ENCODE peak calls at places on chromosomes 4 and X, in six cellular contexts. Z is ovary, M is H1, Q is transverse colon, H is tibial nerve, E is suprapubic skin. B is an unnamed sample.
A peak's percentile ranks its signal among the peaks of the same experiment; 100 is the strongest.

GRCh38 chr4:184313710-184314659 is 96.3 kb upstream of the ENPP6 start:
- DNase-seq in M (peak; percentile 43), Z (no peak), Q (peak; percentile 36), H (no peak), E (no peak), B (peak; percentile 47)

GRCh38 chr4:5383191-5383980 is 325.0 kb downstream of the EVC2 start:
- DNase-seq in M (no peak), E (no peak), Z (no peak), H (no peak), Q (no peak), B (no peak)

GRCh38 chr4:29581469-29581868 is 1138.7 kb upstream of the PCDH7 start:
- DNase-seq in E (no peak), Z (no peak), H (no peak), M (no peak), Q (no peak), B (no peak)

GRCh38 chrX:114581528-114582263 is 2.2 kb upstream of the HTR2C start:
- DNase-seq in Q (no peak), M (peak; percentile 50), H (no peak), E (no peak), Z (no peak), B (no peak)

GRCh38 chr4:64539234-64539849 is 130.1 kb upstream of the TECRL start:
- DNase-seq in E (no peak), Z (no peak), Q (peak; percentile 22), M (no peak), H (no peak), B (no peak)

GRCh38 chr4:107098403-107098802 is 62.3 kb upstream of the DKK2 start:
- DNase-seq in Z (no peak), H (no peak), M (peak; percentile 47), Q (no peak), E (no peak), B (no peak)

GRCh38 chr4:184514121-184514988 is 40.0 kb upstream of the IRF2 start:
- DNase-seq in H (no peak), Q (peak; percentile 48), E (peak; percentile 78), Z (peak; percentile 56), M (no peak), B (peak; percentile 93)

GRCh38 chrX:120452131-120452530 is 17.0 kb downstream of the LAMP2 start:
- DNase-seq in Q (no peak), M (peak; percentile 43), H (no peak), Z (no peak), E (no peak), B (no peak)

GRCh38 chrX:109681475-109682081 is 51.5 kb downstream of the ACSL4 start:
- DNase-seq in M (no peak), Z (no peak), H (no peak), E (no peak), Q (no peak), B (no peak)

GRCh38 chr4:35511851-35512250 is 732.5 kb downstream of the ARAP2 start:
- DNase-seq in Z (no peak), E (no peak), Q (no peak), H (no peak), M (no peak), B (no peak)

GRCh38 chrX:141468940-141469339 is 115.6 kb downstream of the SPANXA1 start:
- DNase-seq in E (no peak), Q (no peak), M (no peak), H (no peak), Z (no peak), B (no peak)

GRCh38 chr4:80237992-80238391 is 28.5 kb upstream of the FGF5 start:
- DNase-seq in Q (no peak), M (no peak), Z (no peak), E (no peak), H (no peak), B (no peak)

GRCh38 chrX:18871161-18871880 is 112.6 kb downstream of the PHKA2 start:
- DNase-seq in M (no peak), Z (no peak), H (no peak), Q (no peak), E (no peak), B (no peak)

GRCh38 chr4:102675142-102675541 is 85.6 kb downstream of the MANBA start:
- DNase-seq in H (no peak), Q (no peak), E (no peak), M (no peak), Z (no peak), B (no peak)

GRCh38 chr4:13327991-13328390 is 156.1 kb downstream of the RAB28 start:
- DNase-seq in E (no peak), Q (no peak), M (no peak), Z (no peak), H (no peak), B (no peak)

GRCh38 chr4:145694929-145695328 is 15.0 kb downstream of the C4orf51 start:
- DNase-seq in M (no peak), Z (no peak), H (no peak), E (no peak), Q (no peak), B (no peak)

GRCh38 chr4:10018818-10019438 is 2.4 kb downstream of the SLC2A9 start:
- DNase-seq in Q (peak; percentile 97), H (peak; percentile 94), M (peak; percentile 99), Z (peak; percentile 100), E (peak; percentile 98), B (peak; percentile 98)

DNA sequence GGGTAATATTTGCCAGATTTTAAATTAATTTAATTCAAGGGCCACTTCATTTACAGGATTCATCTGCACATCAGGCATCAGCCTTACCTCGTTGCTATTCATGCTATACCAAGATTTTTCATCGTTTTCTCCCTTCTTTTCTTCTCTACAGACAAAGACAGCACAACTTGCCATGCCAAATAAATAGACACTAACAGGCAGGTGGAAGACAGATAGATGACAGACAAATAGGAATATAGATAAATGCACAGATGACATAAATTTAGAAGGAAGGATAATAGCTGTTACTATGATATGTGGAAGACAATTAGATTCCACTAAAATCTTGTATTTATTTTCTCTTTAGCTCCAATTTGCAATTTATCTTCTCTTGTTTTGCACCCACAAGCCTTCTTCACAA is 164.5 kb upstream of the ARX start:
- DNase-seq in Q (no peak), Z (no peak), M (no peak), H (no peak), E (no peak), B (no peak)
- TF ChIP-seq EP300 in Q (no peak), Z (no peak), M (no peak), H (no peak), E (no peak), B (no peak)

DNA sequence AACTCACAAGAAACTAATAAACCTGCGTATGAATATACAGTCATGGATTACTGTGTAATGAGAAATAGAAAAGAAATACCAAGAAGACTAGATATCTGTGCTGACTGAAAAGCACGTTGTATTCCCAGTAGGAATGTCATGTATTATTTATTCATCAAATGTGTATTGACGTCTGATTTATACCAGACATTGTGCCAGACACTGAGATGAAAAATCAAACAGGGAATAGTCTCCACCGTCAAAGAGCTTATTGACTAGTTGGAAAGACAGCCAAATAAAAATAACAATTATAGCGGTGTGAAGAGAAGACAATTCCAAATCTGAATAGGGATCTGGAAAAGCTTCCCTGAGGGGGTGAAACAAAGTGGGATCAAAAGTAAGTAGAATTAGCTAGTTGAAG is 687.6 kb downstream of the C4orf33 start:
- DNase-seq in M (no peak), H (no peak), E (no peak), Q (no peak), Z (no peak), B (no peak)
- TF ChIP-seq EP300 in M (no peak), H (no peak), E (no peak), Q (no peak), Z (no peak), B (no peak)

GRCh38 chr4:73392936-73393335 is 11.2 kb upstream of the ALB start:
- DNase-seq in Z (no peak), Q (no peak), M (no peak), E (no peak), H (no peak), B (no peak)

GRCh38 chr4:73391774-73392173 is 12.3 kb upstream of the ALB start:
- DNase-seq in E (no peak), Q (no peak), M (no peak), Z (no peak), H (no peak), B (no peak)

GRCh38 chr4:73383452-73383851 is 20.6 kb upstream of the ALB start:
- DNase-seq in E (no peak), Z (no peak), Q (no peak), H (no peak), M (no peak), B (no peak)

GRCh38 chr4:73387552-73387951 is 16.5 kb upstream of the ALB start:
- DNase-seq in Z (no peak), M (no peak), Q (no peak), H (no peak), E (no peak), B (no peak)

DNA sequence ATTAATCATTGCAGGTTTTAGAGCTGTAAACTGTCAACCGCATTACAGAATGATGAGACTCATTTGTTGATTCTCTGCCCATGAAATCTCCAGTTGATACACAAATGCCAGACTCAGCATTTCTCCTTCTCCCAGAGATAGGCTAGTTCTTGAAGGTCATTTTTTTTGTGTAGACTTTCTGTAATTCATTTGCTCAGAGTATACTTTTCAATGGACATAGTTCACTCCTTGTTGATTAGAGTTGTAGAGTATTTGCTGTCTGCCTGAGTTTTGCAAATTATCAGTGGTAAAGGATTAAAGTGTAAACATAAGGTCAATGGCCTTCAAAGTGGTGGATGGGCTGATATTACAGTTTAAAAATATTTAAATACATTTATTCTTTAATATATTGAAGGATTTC is 15.2 kb upstream of the ALB start:
- DNase-seq in Z (no peak), M (no peak), H (no peak), Q (no peak), E (no peak), B (no peak)
- TF ChIP-seq EP300 in Z (no peak), M (no peak), H (no peak), Q (no peak), E (no peak), B (no peak)

GRCh38 chr4:140096921-140097320 is 57.1 kb downstream of the MAML3 start:
- DNase-seq in H (no peak), Q (no peak), E (no peak), M (no peak), Z (no peak), B (peak; percentile 50)

GRCh38 chr4:140097572-140097971 is 56.4 kb downstream of the MAML3 start:
- DNase-seq in M (no peak), Z (no peak), H (no peak), Q (no peak), E (no peak), B (no peak)

GRCh38 chr4:140094701-140095420 is 59.1 kb downstream of the MAML3 start:
- DNase-seq in M (peak; percentile 59), Z (peak; percentile 45), Q (peak; percentile 61), H (peak; percentile 32), E (peak; percentile 72), B (peak; percentile 91)

GRCh38 chr4:140096483-140096861 is 57.5 kb downstream of the MAML3 start:
- DNase-seq in M (no peak), Q (no peak), Z (no peak), H (no peak), E (no peak), B (peak; percentile 50)

DNA sequence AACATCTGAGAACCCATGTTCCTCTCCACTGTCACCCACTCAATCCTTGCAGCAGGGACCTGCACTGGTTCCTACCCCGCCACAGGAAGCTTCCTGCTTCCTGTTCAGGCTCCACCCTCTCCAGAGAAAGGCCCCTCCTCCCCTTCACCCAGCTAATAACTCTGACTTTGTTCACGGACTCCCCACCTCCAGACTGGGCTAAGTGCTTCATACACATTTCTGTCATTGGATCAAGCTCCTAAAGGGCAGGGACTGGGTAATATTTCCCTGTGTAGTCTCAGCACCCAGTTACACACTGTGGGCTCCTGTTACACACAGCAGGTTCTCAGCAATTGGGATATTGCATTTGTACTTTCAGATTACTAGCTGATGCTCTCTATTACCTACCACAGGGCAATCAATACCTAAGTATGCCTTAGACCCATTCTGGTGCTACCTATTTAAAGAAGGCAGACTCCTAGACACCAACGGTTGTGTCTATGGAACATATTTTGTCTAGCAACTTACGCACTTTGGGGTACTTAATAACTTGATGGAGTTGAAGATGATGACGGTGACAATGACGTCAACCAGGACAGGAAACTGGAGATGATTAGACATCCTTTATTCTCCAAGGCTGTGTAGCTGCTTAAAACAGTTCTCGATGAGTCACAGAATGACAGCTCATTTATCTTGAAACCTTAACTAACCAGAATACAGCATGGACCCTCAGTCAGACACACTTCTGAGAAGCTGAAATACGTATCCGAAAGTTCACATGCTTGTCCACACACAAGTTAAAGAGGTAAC is 58.1 kb downstream of the MAML3 start:
- DNase-seq in Q (peak; percentile 27), H (no peak), M (no peak), E (no peak), Z (no peak), B (peak; percentile 89)
- TF ChIP-seq EP300 in Q (no peak), H (no peak), M (no peak), E (no peak), Z (no peak), B (no peak)